ENCODE peak calls at places on chromosome 4, in ten cellular contexts. C is sigmoid colon; Z is ovary; A is breast epithelium; Q is tibial artery; S is CD8-positive, alpha-beta memory T cell; P is PC-9; E is right lobe of liver; N is neuronal stem cell; F is heart left ventricle. L is an unnamed sample.

GRCh38 chr4:95170176-95170575 is 378.6 kb downstream of the UNC5C start:
- DNase-seq in C (no peak), Z (no peak), A (no peak), Q (no peak), S (no peak), P (no peak), E (no peak), N (no peak), F (no peak), L (no peak)

GRCh38 chr4:179125870-179126269 is 1683.6 kb upstream of the AGA start:
- DNase-seq in C (no peak), Z (no peak), A (no peak), Q (no peak), S (no peak), P (no peak), E (no peak), N (no peak), F (no peak), L (no peak)

GRCh38 chr4:8393593-8394038 is 46.9 kb downstream of the ACOX3 start:
- DNase-seq in C (peak; percentile 91), Z (peak; percentile 74), A (no peak), Q (peak; percentile 84), S (no peak), P (peak; percentile 90), E (no peak), N (peak; percentile 61), F (peak; percentile 51), L (no peak)

GRCh38 chr4:96407651-96408342 is 567.9 kb downstream of the PDHA2 start:
- DNase-seq in C (no peak), Z (no peak), A (no peak), Q (no peak), S (no peak), P (no peak), E (no peak), N (no peak), F (no peak), L (no peak)

GRCh38 chr4:57053508-57053907 is 56.7 kb downstream of the IGFBP7 start:
- DNase-seq in C (no peak), Z (no peak), A (no peak), Q (no peak), S (no peak), P (no peak), E (no peak), N (no peak), F (no peak), L (no peak)

GRCh38 chr4:142091085-142091513 is 454.7 kb downstream of the IL15 start:
- DNase-seq in C (no peak), Z (no peak), A (no peak), Q (peak; percentile 66), S (no peak), P (no peak), E (no peak), N (no peak), F (no peak), L (no peak)

GRCh38 chr4:100494166-100494565 is 23.7 kb downstream of the EMCN start:
- DNase-seq in C (no peak), Z (no peak), A (no peak), Q (no peak), S (no peak), P (no peak), E (no peak), N (no peak), F (no peak), L (no peak)

GRCh38 chr4:71270901-71271300 is 67.9 kb upstream of the SLC4A4 start:
- DNase-seq in C (no peak), Z (no peak), A (no peak), Q (no peak), S (peak; percentile 22), P (no peak), E (no peak), N (peak; percentile 14), F (no peak), L (no peak)

GRCh38 chr4:136751530-136751929 is 780.8 kb downstream of the PCDH18 start:
- DNase-seq in C (no peak), Z (no peak), A (no peak), Q (no peak), S (no peak), P (no peak), E (no peak), N (no peak), F (no peak), L (no peak)
- H3K27ac ChIP-seq in C (no peak overlapping the region), Z (no peak overlapping the region), A (no peak overlapping the region), Q (no peak overlapping the region), S (no peak overlapping the region), P (no peak overlapping the region), E (no peak overlapping the region), N (no peak overlapping the region), F (no peak overlapping the region), L (no peak overlapping the region)

GRCh38 chr4:288891-289290 is 16.4 kb downstream of the ZNF732 start:
- DNase-seq in C (no peak), Z (no peak), A (no peak), Q (no peak), S (no peak), P (no peak), E (no peak), N (no peak), F (no peak), L (no peak)
- H3K9me3 ChIP-seq in C (no peaks in the 10 kb centered on the region), Z (peaks cover 15% of the 10 kb centered on the region), A (peaks cover 24% of the 10 kb centered on the region), Q (peaks cover 44% of the 10 kb centered on the region), S (no peaks in the 10 kb centered on the region), P (no peaks in the 10 kb centered on the region), E (peaks cover 5% of the 10 kb centered on the region), N (peaks cover 52% of the 10 kb centered on the region), F (peaks cover 47% of the 10 kb centered on the region), L (peaks cover 33% of the 10 kb centered on the region)

DNA sequence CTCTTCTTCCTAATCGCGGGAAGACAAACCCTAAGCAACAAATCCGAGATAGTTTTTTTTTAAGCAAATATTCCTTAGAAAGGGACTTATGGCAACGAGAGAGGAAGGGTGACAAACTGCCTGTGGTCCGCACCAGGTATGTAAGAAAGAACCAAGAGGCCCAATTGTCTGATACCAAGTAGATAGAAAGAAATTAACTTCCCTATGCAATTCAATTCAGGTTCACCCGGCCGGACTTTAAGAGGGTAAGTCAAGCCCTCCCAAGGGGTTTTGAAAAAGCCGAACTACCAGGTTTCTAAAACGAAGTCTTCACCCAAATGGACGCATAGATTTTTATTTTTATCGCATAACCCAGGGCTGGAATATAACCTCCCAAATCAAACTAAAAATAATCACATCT is 1.7 kb upstream of the MAB21L2 start:
- DNase-seq in C (no peak), Z (no peak), A (no peak), Q (no peak), S (no peak), P (no peak), E (no peak), N (no peak), F (no peak), L (no peak)
- H3K4me3 ChIP-seq in C (peak overlapping the region; percentile 76), Z (no peak overlapping the region), A (peak overlapping the region; percentile 18), Q (peak overlapping the region; percentile 50), S (no peak overlapping the region), P (no peak overlapping the region), E (peak overlapping the region; percentile 41), N (peak overlapping the region; percentile 75), F (peak overlapping the region; percentile 46), L (no peak overlapping the region)

GRCh38 chr4:159607824-159608223 is 504.9 kb downstream of the RAPGEF2 start:
- DNase-seq in C (no peak), Z (no peak), A (no peak), Q (no peak), S (no peak), P (peak; percentile 40), E (no peak), N (peak; percentile 67), F (no peak), L (no peak)
- H3K27ac ChIP-seq in C (no peak overlapping the region), Z (no peak overlapping the region), A (no peak overlapping the region), Q (no peak overlapping the region), S (no peak overlapping the region), P (no peak overlapping the region), E (no peak overlapping the region), N (peak overlapping the region; percentile 70), F (no peak overlapping the region), L (no peak overlapping the region)

DNA sequence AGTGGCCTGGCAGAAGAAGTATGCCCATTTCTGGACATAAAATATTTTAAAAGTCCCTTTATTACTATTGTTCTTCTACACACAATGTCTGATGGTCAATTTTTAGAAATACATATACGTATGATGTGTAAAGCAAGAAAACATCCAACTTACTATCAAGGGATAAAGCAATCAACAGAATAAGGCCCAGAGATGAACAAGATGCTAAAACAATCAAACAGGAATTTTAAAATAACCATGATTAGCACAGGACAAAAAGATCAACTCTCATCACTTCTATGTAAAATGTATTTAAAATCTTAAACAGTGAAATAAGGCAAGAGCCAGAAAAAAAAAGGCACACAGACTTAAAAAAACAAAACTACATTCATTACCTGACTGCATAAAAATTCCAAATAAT is 60.9 kb downstream of the MTNR1A start:
- DNase-seq in C (no peak), Z (no peak), A (no peak), Q (no peak), S (no peak), P (no peak), E (no peak), N (no peak), F (no peak), L (no peak)
- H3K9me3 ChIP-seq in C (peaks cover 5% of the 10 kb centered on the region), Z (no peaks in the 10 kb centered on the region), A (no peaks in the 10 kb centered on the region), Q (peaks cover 22% of the 10 kb centered on the region), S (no peaks in the 10 kb centered on the region), P (no peaks in the 10 kb centered on the region), E (no peaks in the 10 kb centered on the region), N (no peaks in the 10 kb centered on the region), F (peaks cover 22% of the 10 kb centered on the region), L (peaks cover 2% of the 10 kb centered on the region)

GRCh38 chr4:185738038-185738552 is 73.9 kb downstream of the SORBS2 start:
- DNase-seq in C (peak; percentile 76), Z (no peak), A (no peak), Q (no peak), S (no peak), P (no peak), E (no peak), N (no peak), F (no peak), L (no peak)
- H3K4me3 ChIP-seq in C (peak overlapping the region; percentile 38), Z (peak overlapping the region; percentile 15), A (peak overlapping the region; percentile 14), Q (peak overlapping the region; percentile 22), S (no peak overlapping the region), P (no peak overlapping the region), E (peak overlapping the region; percentile 2), N (no peak overlapping the region), F (peak overlapping the region; percentile 3), L (no peak overlapping the region)

DNA sequence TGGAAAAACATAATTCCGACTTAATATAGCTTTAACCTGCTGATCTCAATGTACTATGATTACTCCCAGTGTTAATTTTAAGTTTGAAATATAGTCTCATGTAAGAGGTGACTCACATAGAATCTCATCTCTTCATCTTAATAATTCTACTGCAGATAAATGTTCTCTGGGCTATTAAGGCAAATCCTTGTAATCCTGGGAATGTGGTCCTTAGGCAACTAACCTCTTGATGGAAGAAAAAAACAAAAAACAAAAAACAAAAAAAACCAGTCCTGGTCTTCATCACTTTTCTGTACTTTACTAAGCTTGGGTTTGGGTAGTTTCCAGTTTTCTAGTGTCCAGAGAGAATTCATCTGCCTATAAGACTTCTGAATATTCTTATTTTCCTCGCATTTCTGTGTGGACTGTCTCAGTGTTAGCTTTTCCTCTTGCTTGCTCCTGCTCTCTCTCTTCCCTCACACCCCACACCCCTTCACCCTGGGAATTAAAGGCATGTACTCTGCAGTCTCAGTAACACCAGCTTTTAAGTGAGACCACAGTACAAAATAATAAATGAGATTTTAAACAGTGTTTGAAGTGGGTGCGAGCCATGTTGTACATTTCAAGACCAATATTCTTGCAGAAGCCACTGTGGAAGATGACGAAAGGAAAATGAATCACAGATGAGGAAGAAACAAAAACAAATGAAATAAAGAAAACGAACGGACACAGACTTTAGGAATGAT is 51.7 kb downstream of the HAND2 start:
- DNase-seq in C (no peak), Z (no peak), A (no peak), Q (no peak), S (no peak), P (no peak), E (no peak), N (no peak), F (no peak), L (no peak)
- H3K27ac ChIP-seq in C (peak overlapping the region; percentile 55), Z (no peak overlapping the region), A (peak overlapping the region; percentile 25), Q (peak overlapping the region; percentile 31), S (no peak overlapping the region), P (no peak overlapping the region), E (no peak overlapping the region), N (no peak overlapping the region), F (no peak overlapping the region), L (no peak overlapping the region)